ENCODE peak calls at places on chromosomes 11 and 22, in seven cellular contexts. C is A549, M is spleen, E is tibial nerve, K is heart left ventricle, Z is GM12891, Y is Peyer's patch. P is an unnamed sample.

GRCh38 chr11:76783901-76784813 is 1.0 kb downstream of the TSKU start:
- DNase-seq in Z (no peak), M (peak), C (no peak), Y (no peak), E (no peak), K (peak), P (peak)

GRCh38 chr11:121214861-121215260 is 77.7 kb upstream of the SC5D start:
- DNase-seq in C (no peak), M (no peak), Y (no peak), Z (no peak), K (no peak), E (no peak), P (no peak)

GRCh38 chr22:50208939-50209892 is 8.4 kb downstream of the SELENOO start:
- DNase-seq in K (no peak), E (no peak), Z (no peak), Y (no peak), C (no peak), M (peak), P (no peak)

GRCh38 chr11:57647368-57647767 is 2.3 kb downstream of the YPEL4 start:
- DNase-seq in E (no peak), K (no peak), Y (no peak), M (no peak), Z (no peak), C (no peak), P (peak)

GRCh38 chr22:36471341-36471821 is 10.1 kb downstream of the TXN2 start:
- DNase-seq in Z (no peak), C (no peak), M (no peak), E (no peak), Y (no peak), K (no peak), P (no peak)

GRCh38 chr11:61777234-61778090 is 14.9 kb downstream of the TMEM258 start:
- DNase-seq in E (no peak), C (no peak), Y (peak), M (peak), Z (peak), K (peak), P (peak)

GRCh38 chr22:33051960-33052839 is 6.0 kb downstream of the SYN3 start:
- DNase-seq in C (no peak), Y (no peak), E (no peak), M (no peak), K (no peak), Z (no peak), P (no peak)

GRCh38 chr11:123478352-123478986 is 48.4 kb downstream of the GRAMD1B start:
- DNase-seq in Y (no peak), Z (no peak), M (no peak), K (peak), E (no peak), C (peak), P (peak)

GRCh38 chr22:35972559-35972958 is 56.1 kb downstream of the RBFOX2 start:
- DNase-seq in C (no peak), E (no peak), Z (no peak), K (no peak), Y (no peak), M (no peak), P (no peak)

GRCh38 chr11:26696330-26696729 is 25.5 kb downstream of the SLC5A12 start:
- DNase-seq in Z (no peak), C (no peak), Y (no peak), M (no peak), E (no peak), K (no peak), P (no peak)

GRCh38 chr11:110311783-110312578 is 15.6 kb upstream of the RDX start:
- DNase-seq in K (no peak), Y (no peak), Z (no peak), C (no peak), M (no peak), E (no peak), P (no peak)

GRCh38 chr22:18968011-18968749 is 32.1 kb upstream of the PRODH start:
- DNase-seq in K (peak), Z (no peak), C (no peak), Y (no peak), E (no peak), M (no peak), P (no peak)

GRCh38 chr11:33682019-33682418 is 18.6 kb downstream of the C11orf91 start:
- DNase-seq in M (no peak), Z (no peak), K (no peak), C (no peak), E (no peak), Y (no peak), P (no peak)

GRCh38 chr11:102914238-102915043 is 39.7 kb upstream of the MMP12 start:
- DNase-seq in M (no peak), Y (no peak), C (peak), Z (no peak), E (no peak), K (no peak), P (no peak)

DNA sequence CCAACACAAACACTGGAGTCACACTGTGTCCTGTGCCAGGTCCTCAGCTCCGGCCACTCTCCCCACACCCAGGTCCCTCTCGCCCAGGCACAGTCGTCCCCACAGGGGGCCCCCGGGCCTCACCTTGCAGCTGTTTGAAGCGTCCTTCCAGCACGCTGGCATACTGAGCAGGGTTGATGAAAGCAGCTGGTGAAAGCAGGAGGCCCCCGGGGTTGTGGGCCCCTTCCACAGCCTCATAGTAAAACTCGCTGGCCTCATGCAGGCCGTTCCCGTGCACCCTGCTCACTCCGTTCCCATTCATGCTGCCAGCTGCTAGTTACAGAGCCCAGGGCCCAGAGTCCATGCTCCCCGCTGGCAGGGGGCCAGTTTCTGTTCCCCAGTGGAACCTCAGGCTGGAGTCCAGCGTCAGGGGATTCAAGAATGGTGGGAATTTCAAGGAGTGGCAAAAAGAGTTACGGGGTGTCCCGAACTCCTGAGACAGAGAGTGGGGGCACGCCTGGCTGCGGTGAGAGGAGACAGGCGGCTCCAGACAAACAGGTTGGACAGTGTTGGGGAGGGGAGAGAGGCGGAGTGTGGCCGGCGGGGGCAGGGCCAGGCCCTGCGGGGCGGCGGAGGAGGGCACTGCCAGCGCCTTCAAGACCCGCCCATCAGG is 10.6 kb downstream of the SPTBN2 start:
- DNase-seq in C (no peak), M (no peak), Z (no peak), K (no peak), E (no peak), Y (no peak), P (no peak)
- TF ChIP-seq POLR2A in C (no peak), M (no peak), Z (no peak), K (no peak), E (no peak), Y (no peak), P (no peak)

GRCh38 chr11:46271875-46272815 is 5.3 kb upstream of the CREB3L1 start:
- DNase-seq in Z (no peak), M (peak), Y (no peak), K (no peak), E (no peak), C (no peak), P (no peak)
- TF ChIP-seq POLR2A in Z (no peak), M (no peak), Y (no peak), K (no peak), E (no peak), C (no peak), P (no peak)

DNA sequence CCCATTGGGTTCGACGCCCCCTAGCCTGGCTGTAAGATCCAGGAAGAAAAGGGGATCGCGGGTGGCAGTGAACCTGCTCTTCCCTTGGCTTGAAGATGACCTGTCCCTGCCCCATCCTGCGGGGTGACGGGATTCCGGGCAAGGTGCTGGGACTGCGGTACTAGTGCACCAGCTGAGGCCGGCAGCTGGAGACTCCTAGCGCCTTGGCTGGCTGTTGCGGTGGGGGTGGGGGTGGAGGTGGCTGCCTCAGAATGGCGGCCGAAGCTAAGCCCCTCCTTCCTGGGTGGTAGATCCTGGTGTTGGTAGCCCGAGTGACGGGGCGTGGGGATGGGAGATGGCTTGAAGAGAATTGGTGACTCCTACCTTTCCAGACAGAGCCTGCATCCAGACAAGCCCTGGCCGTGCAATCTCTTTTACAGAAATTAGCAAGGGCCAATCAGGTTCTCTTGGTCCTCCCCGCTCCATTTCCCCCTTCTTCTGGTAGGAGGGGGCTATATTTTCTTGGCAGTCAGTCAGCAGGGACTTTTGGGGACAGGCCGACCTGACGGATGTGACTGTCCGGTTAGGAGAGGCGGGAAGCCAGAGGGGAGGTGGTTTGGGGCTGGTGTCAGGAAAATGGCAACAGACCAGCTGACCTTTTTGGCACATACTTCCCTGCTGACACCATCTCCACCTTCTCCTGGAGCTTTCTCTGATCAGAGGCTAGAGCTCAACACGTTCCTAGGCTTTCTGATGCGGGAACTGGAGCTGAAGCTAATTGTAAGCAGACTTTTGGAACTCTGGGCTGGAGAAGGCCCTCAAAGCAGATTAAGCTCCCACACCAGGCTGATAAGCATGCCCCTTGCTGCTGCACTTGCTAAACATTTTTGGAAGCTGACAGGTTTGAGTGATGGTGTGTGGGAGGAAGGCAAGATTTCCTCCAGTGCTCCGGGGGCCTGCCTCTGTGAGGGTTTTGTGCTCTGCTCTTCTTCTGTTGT is 2.0 kb downstream of the NAV2 start:
- DNase-seq in K (peak), Z (no peak), E (no peak), Y (no peak), M (no peak), C (no peak), P (no peak)
- TF ChIP-seq POLR2A in K (no peak), Z (no peak), E (no peak), Y (no peak), M (no peak), C (no peak), P (no peak)

GRCh38 chr22:24282401-24282800 is 11.8 kb downstream of the SPECC1L start:
- DNase-seq in M (no peak), Z (no peak), C (no peak), E (no peak), Y (no peak), K (no peak), P (no peak)
- TF ChIP-seq POLR2A in M (no peak), Z (no peak), C (no peak), E (no peak), Y (no peak), K (no peak), P (no peak)

GRCh38 chr11:1693327-1694063 is 3.5 kb upstream of the KRTAP5-6 start:
- DNase-seq in Y (peak), M (peak), K (peak), C (peak), E (peak), Z (peak), P (peak)
- TF ChIP-seq POLR2A in Y (no peak), M (no peak), K (no peak), C (peak), E (no peak), Z (no peak), P (no peak)

GRCh38 chr11:125902927-125903752 is at the start of gene PUS3:
- DNase-seq in K (peak), Z (peak), M (peak), C (peak), E (peak), Y (peak), P (peak)
- TF ChIP-seq POLR2A in K (no peak), Z (peak), M (no peak), C (peak), E (no peak), Y (peak), P (peak)

DNA sequence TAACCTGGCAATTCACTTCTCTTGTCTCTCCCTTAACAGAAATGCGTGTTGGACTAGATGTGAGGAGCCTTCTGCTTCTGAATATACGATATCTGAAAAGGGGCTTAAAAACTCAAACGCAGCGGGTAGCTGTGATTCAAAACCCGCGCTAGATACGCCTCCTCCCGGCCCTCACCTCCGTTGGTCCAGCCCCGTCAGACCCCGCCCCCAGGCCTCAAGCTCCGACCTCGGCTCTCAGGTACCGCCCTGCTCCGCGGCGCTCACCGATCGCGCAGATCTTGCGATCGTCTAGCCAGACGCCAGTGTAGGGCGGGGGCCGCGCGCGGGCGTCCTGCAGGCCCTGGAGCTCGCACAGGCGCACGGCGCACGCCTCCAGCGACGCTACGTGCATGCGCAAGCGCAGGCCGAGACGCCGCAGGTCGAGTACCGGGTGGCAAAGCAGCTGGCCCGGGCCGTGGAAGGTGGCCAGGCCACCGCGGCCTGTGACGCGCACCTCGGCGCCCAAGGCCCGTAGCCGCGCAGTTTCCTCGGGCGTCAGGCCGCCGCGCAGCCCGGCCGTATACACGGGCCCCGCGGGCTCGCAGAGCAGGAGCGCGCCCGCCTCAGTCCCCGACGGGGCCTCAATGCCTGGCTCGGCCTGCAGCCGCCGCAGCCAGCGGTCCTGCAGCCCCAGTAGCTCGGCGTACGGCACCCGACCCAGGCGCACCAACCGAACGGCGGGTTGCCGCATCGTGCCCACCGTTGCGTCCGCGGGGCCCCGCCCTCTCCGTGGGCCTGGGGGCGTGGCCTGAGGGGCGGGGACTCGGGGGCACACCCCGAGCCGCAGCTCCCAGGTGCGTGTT is at the start of gene LIPT2:
- DNase-seq in Y (peak), M (peak), K (peak), Z (peak), E (peak), C (peak), P (peak)
- TF ChIP-seq POLR2A in Y (peak), M (peak), K (no peak), Z (peak), E (peak), C (peak), P (peak)

GRCh38 chr11:65421204-65422103 is 1.1 kb upstream of the NEAT1 start:
- DNase-seq in K (peak), M (peak), Y (peak), E (peak), C (peak), Z (no peak), P (peak)
- TF ChIP-seq POLR2A in K (no peak), M (peak), Y (peak), E (peak), C (peak), Z (peak), P (peak)

DNA sequence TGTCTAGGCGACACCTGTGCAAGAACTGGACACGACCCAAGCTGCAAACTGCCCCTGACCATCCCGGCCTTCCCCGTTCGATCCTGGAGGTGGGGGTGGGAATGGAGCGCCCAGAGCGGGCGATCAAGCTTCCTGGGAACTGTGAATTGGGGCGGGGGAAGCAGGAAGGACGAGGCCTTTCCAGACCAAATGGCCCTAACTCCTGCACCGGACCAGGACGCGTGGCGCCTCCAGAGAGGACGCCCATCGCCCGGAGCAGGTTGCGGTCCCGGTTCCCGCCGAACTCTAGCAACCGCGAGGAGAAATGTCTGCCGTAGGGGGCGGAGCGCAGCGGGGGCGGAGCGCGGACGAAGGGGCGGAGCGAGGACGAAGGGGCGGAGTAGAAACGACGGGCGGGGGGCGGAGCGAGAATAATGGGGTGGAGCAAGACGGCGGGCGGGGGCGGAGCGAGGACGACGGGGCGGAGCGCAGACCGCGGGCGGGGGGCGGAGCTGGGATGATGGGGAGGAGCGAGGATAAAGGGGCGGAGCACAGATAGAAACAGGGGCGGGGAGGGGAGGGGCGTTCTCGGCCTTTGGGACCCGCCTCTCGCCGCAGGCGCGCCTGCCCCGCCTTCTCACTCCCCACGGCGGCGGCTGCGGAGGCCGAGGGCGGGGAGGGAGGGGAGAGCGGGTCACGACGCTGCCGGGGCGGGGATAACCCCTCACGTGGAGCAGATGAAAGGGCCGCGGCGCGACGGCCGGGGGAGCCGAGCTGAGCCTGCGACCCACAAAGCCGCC is at the start of gene ZNRF3:
- DNase-seq in Y (peak), K (peak), Z (peak), C (peak), M (peak), E (peak), P (peak)
- TF ChIP-seq POLR2A in Y (peak), K (no peak), Z (no peak), C (peak), M (no peak), E (no peak), P (peak)

DNA sequence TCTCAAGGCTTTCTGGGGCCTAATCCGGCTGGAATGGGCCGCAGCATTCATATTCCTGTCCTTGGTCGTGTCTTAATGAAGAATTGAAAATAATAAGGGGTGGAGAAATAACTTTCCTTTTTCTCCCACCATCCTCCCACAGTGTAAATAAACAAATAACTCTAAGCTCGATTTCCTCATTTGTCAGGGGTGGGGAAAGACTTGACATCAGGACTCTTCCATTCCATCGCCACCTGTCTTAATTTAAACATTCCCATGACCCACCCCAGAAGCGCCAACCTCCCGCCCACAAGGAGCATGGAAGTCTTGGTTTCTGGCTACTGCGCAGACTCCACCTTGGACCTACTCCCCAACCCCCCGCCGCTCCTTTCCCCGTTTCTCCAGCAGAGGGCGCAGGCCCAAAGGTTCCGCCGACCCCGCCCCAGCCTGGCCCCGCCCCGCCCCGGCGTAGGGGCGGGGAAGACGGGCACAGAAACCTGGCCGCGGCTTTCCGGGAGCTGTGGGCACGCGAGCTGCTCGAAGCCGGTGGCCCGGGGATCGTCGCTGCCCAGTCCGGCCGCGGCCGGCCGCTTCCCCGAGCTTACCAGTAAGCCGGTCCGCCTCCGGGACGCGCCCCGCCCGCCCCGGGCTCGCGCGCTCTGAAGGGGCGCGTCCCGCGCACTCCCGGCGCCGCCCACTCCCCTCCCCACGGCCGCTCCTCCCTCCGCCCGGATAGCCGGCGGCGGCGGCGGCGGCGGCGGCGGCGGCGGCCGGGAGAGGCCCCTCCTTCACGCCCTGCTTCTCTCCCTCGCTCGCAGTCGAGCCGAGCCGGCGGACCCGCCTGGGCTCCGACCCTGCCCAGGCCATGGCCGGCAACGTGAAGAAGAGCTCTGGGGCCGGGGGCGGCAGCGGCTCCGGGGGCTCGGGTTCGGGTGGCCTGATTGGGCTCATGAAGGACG is at the start of gene CBL:
- DNase-seq in C (peak), E (peak), M (peak), Z (peak), Y (peak), K (peak), P (peak)
- TF ChIP-seq POLR2A in C (peak), E (peak), M (peak), Z (no peak), Y (peak), K (no peak), P (no peak)

P was measured in erythroblast.